ENCODE peak calls at places on chromosome 9, in six cellular contexts. One of them, this sample, is unnamed.

GRCh38 chr9:86792136-86792535 is 155.2 kb downstream of the GAS1 start:
- DNase-seq in lower lobe of right lung: no peak
- DNase-seq in heart right ventricle: no peak
- DNase-seq in adrenal gland: no peak
- DNase-seq in CD4-positive, CD25-positive, alpha-beta regulatory T cell: no peak
- DNase-seq in aorta: no peak
- DNase-seq in this sample: no peak

GRCh38 chr9:116154334-116154975 is 864 bp downstream of the PAPPA start:
- DNase-seq in adrenal gland: no peak
- DNase-seq in lower lobe of right lung: no peak
- DNase-seq in aorta: no peak
- DNase-seq in heart right ventricle: peak; percentile 24
- DNase-seq in CD4-positive, CD25-positive, alpha-beta regulatory T cell: no peak
- DNase-seq in this sample: peak; percentile 48

GRCh38 chr9:87401681-87402080 is 96.0 kb upstream of the DAPK1 start:
- DNase-seq in lower lobe of right lung: no peak
- DNase-seq in adrenal gland: no peak
- DNase-seq in CD4-positive, CD25-positive, alpha-beta regulatory T cell: no peak
- DNase-seq in aorta: no peak
- DNase-seq in heart right ventricle: no peak
- DNase-seq in this sample: no peak

GRCh38 chr9:100448266-100448665 is 21.3 kb downstream of the MSANTD3 start:
- DNase-seq in lower lobe of right lung: no peak
- DNase-seq in CD4-positive, CD25-positive, alpha-beta regulatory T cell: no peak
- DNase-seq in aorta: no peak
- DNase-seq in adrenal gland: no peak
- DNase-seq in heart right ventricle: no peak
- DNase-seq in this sample: no peak

GRCh38 chr9:119375892-119376291 is 6.7 kb upstream of the BRINP1 start:
- DNase-seq in heart right ventricle: no peak
- DNase-seq in aorta: no peak
- DNase-seq in adrenal gland: no peak
- DNase-seq in CD4-positive, CD25-positive, alpha-beta regulatory T cell: no peak
- DNase-seq in lower lobe of right lung: no peak
- DNase-seq in this sample: peak; percentile 72

GRCh38 chr9:70257991-70258691 is 637 bp upstream of the SMC5 start:
- DNase-seq in heart right ventricle: no peak
- DNase-seq in adrenal gland: no peak
- DNase-seq in CD4-positive, CD25-positive, alpha-beta regulatory T cell: no peak
- DNase-seq in aorta: no peak
- DNase-seq in lower lobe of right lung: peak; percentile 83
- DNase-seq in this sample: peak; percentile 52

GRCh38 chr9:14532716-14533115 is 160.5 kb downstream of the ZDHHC21 start:
- DNase-seq in adrenal gland: no peak
- DNase-seq in aorta: no peak
- DNase-seq in lower lobe of right lung: no peak
- DNase-seq in heart right ventricle: no peak
- DNase-seq in CD4-positive, CD25-positive, alpha-beta regulatory T cell: no peak
- DNase-seq in this sample: no peak

GRCh38 chr9:107386396-107386795 is 103.2 kb downstream of the KLF4 start:
- DNase-seq in adrenal gland: no peak
- DNase-seq in lower lobe of right lung: no peak
- DNase-seq in CD4-positive, CD25-positive, alpha-beta regulatory T cell: no peak
- DNase-seq in heart right ventricle: peak; percentile 15
- DNase-seq in aorta: no peak
- DNase-seq in this sample: no peak

GRCh38 chr9:108621991-108622390 is 233.8 kb downstream of the ACTL7B start:
- DNase-seq in adrenal gland: no peak
- DNase-seq in aorta: no peak
- DNase-seq in lower lobe of right lung: no peak
- DNase-seq in CD4-positive, CD25-positive, alpha-beta regulatory T cell: no peak
- DNase-seq in heart right ventricle: no peak
- DNase-seq in this sample: no peak

GRCh38 chr9:35910613-35911488 is 1.6 kb downstream of the SPAAR start:
- DNase-seq in aorta: no peak
- DNase-seq in adrenal gland: no peak
- DNase-seq in heart right ventricle: peak; percentile 36
- DNase-seq in CD4-positive, CD25-positive, alpha-beta regulatory T cell: peak; percentile 56
- DNase-seq in lower lobe of right lung: peak; percentile 55
- DNase-seq in this sample: peak; percentile 23

GRCh38 chr9:35909274-35909673 is at the start of gene SPAAR:
- DNase-seq in CD4-positive, CD25-positive, alpha-beta regulatory T cell: no peak
- DNase-seq in adrenal gland: no peak
- DNase-seq in lower lobe of right lung: no peak
- DNase-seq in heart right ventricle: peak; percentile 37
- DNase-seq in aorta: no peak
- DNase-seq in this sample: no peak

GRCh38 chr9:35909687-35910612 is 660 bp downstream of the SPAAR start:
- DNase-seq in heart right ventricle: peak; percentile 49
- DNase-seq in adrenal gland: no peak
- DNase-seq in aorta: no peak
- DNase-seq in CD4-positive, CD25-positive, alpha-beta regulatory T cell: no peak
- DNase-seq in lower lobe of right lung: no peak
- DNase-seq in this sample: peak; percentile 49

GRCh38 chr9:35912791-35913400 is 3.6 kb downstream of the SPAAR start:
- DNase-seq in aorta: no peak
- DNase-seq in lower lobe of right lung: no peak
- DNase-seq in adrenal gland: no peak
- DNase-seq in heart right ventricle: no peak
- DNase-seq in CD4-positive, CD25-positive, alpha-beta regulatory T cell: no peak
- DNase-seq in this sample: no peak

DNA sequence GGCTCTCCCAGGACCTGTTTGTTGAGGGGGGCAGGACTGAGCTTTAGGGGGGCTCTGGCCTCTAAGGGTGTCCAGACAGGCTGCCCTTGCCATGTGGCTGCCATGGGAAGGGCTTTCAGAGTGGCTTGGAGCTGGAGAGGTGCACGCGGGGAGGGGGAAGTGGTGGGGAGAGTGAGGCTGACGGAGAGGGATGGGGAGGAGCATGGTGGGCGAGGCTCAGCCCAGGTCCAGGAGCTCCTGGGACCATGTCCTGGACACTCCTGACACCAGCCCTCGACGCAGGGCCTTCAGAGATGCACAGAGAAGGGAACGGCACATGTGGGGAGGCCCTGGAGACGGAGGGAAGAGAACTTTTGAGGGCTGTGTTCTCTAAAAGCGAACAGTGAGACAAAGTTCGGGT is 2.4 kb downstream of the SPAAR start:
- DNase-seq in aorta: no peak
- DNase-seq in lower lobe of right lung: no peak
- DNase-seq in adrenal gland: no peak
- DNase-seq in heart right ventricle: peak; percentile 39
- DNase-seq in CD4-positive, CD25-positive, alpha-beta regulatory T cell: no peak
- DNase-seq in this sample: no peak
- H3K4me1 ChIP-seq in aorta: peaks cover 12% of the 10 kb centered on the region
- H3K4me1 ChIP-seq in lower lobe of right lung: peaks cover 50% of the 10 kb centered on the region
- H3K4me1 ChIP-seq in adrenal gland: peaks cover 31% of the 10 kb centered on the region
- H3K4me1 ChIP-seq in heart right ventricle: peaks cover 91% of the 10 kb centered on the region
- H3K4me1 ChIP-seq in CD4-positive, CD25-positive, alpha-beta regulatory T cell: peaks cover 60% of the 10 kb centered on the region
- H3K4me1 ChIP-seq in this sample: peaks cover 33% of the 10 kb centered on the region

DNA sequence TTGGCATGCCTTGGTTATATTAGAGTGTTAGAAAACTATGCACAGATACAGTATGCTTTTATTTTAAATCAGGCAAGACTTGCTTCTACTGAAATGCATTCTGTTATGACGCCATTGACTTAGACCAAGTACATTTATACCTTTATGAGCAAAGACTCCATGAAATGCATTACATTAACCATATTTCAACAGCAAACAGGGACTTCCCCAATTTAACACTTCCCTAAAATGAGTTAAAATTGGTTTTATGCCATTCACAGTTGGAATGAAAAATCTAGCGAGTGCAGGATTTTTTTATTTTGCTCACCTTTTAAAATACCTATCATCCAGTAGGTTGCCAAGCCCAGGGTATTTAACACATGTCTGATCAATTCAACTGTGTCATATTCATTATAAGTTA is 272.1 kb upstream of the IZUMO3 start:
- DNase-seq in adrenal gland: no peak
- DNase-seq in heart right ventricle: no peak
- DNase-seq in lower lobe of right lung: no peak
- DNase-seq in CD4-positive, CD25-positive, alpha-beta regulatory T cell: no peak
- DNase-seq in aorta: no peak
- DNase-seq in this sample: no peak
- H3K9me3 ChIP-seq in adrenal gland: no peaks in the 10 kb centered on the region
- H3K9me3 ChIP-seq in heart right ventricle: no peaks in the 10 kb centered on the region
- H3K9me3 ChIP-seq in lower lobe of right lung: no peaks in the 10 kb centered on the region
- H3K9me3 ChIP-seq in CD4-positive, CD25-positive, alpha-beta regulatory T cell: peaks cover 6% of the 10 kb centered on the region
- H3K9me3 ChIP-seq in aorta: no peaks in the 10 kb centered on the region
- H3K9me3 ChIP-seq in this sample: no peaks in the 10 kb centered on the region

GRCh38 chr9:38374847-38375571 is 17.5 kb upstream of the ALDH1B1 start:
- DNase-seq in CD4-positive, CD25-positive, alpha-beta regulatory T cell: no peak
- DNase-seq in aorta: no peak
- DNase-seq in lower lobe of right lung: no peak
- DNase-seq in heart right ventricle: no peak
- DNase-seq in adrenal gland: no peak
- DNase-seq in this sample: peak; percentile 77
- H3K27me3 ChIP-seq in CD4-positive, CD25-positive, alpha-beta regulatory T cell: peaks cover 2% of the 10 kb centered on the region
- H3K27me3 ChIP-seq in aorta: no peaks in the 10 kb centered on the region
- H3K27me3 ChIP-seq in lower lobe of right lung: no peaks in the 10 kb centered on the region
- H3K27me3 ChIP-seq in heart right ventricle: no peaks in the 10 kb centered on the region
- H3K27me3 ChIP-seq in adrenal gland: no peaks in the 10 kb centered on the region
- H3K27me3 ChIP-seq in this sample: no peaks in the 10 kb centered on the region

GRCh38 chr9:81798606-81799005 is 109.3 kb upstream of the TLE1 start:
- DNase-seq in adrenal gland: no peak
- DNase-seq in heart right ventricle: no peak
- DNase-seq in CD4-positive, CD25-positive, alpha-beta regulatory T cell: no peak
- DNase-seq in lower lobe of right lung: no peak
- DNase-seq in aorta: no peak
- DNase-seq in this sample: no peak
- H3K4me1 ChIP-seq in adrenal gland: no peaks in the 10 kb centered on the region
- H3K4me1 ChIP-seq in heart right ventricle: no peaks in the 10 kb centered on the region
- H3K4me1 ChIP-seq in CD4-positive, CD25-positive, alpha-beta regulatory T cell: no peaks in the 10 kb centered on the region
- H3K4me1 ChIP-seq in lower lobe of right lung: no peaks in the 10 kb centered on the region
- H3K4me1 ChIP-seq in aorta: no peaks in the 10 kb centered on the region
- H3K4me1 ChIP-seq in this sample: no peaks in the 10 kb centered on the region

GRCh38 chr9:61668846-61669245 is 479.0 kb downstream of the SPATA31A7 start:
- DNase-seq in aorta: no peak
- DNase-seq in lower lobe of right lung: no peak
- DNase-seq in heart right ventricle: no peak
- DNase-seq in adrenal gland: no peak
- DNase-seq in CD4-positive, CD25-positive, alpha-beta regulatory T cell: no peak
- DNase-seq in this sample: no peak
- H3K9me3 ChIP-seq in aorta: peaks cover 6% of the 10 kb centered on the region
- H3K9me3 ChIP-seq in lower lobe of right lung: no peaks in the 10 kb centered on the region
- H3K9me3 ChIP-seq in heart right ventricle: no peaks in the 10 kb centered on the region
- H3K9me3 ChIP-seq in adrenal gland: no peaks in the 10 kb centered on the region
- H3K9me3 ChIP-seq in CD4-positive, CD25-positive, alpha-beta regulatory T cell: no peaks in the 10 kb centered on the region
- H3K9me3 ChIP-seq in this sample: no peaks in the 10 kb centered on the region

GRCh38 chr9:98700801-98701200 is 7.9 kb downstream of the GABBR2 start:
- DNase-seq in CD4-positive, CD25-positive, alpha-beta regulatory T cell: no peak
- DNase-seq in adrenal gland: no peak
- DNase-seq in lower lobe of right lung: no peak
- DNase-seq in heart right ventricle: no peak
- DNase-seq in aorta: no peak
- DNase-seq in this sample: no peak

GRCh38 chr9:98701576-98701975 is 7.2 kb downstream of the GABBR2 start:
- DNase-seq in adrenal gland: no peak
- DNase-seq in heart right ventricle: no peak
- DNase-seq in lower lobe of right lung: no peak
- DNase-seq in aorta: no peak
- DNase-seq in CD4-positive, CD25-positive, alpha-beta regulatory T cell: no peak
- DNase-seq in this sample: no peak

GRCh38 chr9:98706651-98707103 is 2.1 kb downstream of the GABBR2 start:
- DNase-seq in lower lobe of right lung: no peak
- DNase-seq in CD4-positive, CD25-positive, alpha-beta regulatory T cell: no peak
- DNase-seq in aorta: no peak
- DNase-seq in heart right ventricle: no peak
- DNase-seq in adrenal gland: no peak
- DNase-seq in this sample: peak; percentile 33

GRCh38 chr9:98702340-98702739 is 6.4 kb downstream of the GABBR2 start:
- DNase-seq in heart right ventricle: no peak
- DNase-seq in adrenal gland: no peak
- DNase-seq in lower lobe of right lung: no peak
- DNase-seq in CD4-positive, CD25-positive, alpha-beta regulatory T cell: no peak
- DNase-seq in aorta: no peak
- DNase-seq in this sample: no peak

DNA sequence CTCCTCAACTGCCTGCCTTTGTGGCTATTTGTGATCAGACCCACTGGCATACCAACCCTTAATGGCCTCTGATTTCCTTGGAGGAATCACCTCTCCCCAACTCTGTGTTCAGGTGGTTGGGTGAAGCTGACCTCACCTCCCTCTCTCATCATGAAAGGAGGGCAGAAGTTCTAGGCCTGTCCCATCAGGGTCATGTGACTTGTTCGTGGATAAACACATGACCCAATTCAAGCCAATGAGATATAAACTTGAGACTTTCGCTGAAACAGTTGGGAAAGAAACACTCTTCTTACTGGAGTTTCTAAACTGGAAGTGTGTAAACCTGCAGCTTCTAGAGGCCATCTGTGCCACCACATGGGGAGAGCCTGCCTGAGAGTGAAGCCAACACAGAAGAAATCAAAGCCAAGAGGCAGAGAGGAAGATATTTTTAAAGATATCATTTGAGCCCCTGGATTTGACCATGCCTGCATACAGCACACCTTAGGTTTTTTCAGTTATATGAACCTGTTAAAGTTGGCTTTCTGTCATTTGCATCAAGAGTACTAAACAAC is 5.8 kb downstream of the GABBR2 start:
- DNase-seq in lower lobe of right lung: no peak
- DNase-seq in heart right ventricle: no peak
- DNase-seq in adrenal gland: no peak
- DNase-seq in CD4-positive, CD25-positive, alpha-beta regulatory T cell: no peak
- DNase-seq in aorta: no peak
- DNase-seq in this sample: no peak
- H3K27me3 ChIP-seq in lower lobe of right lung: peaks cover 44% of the 10 kb centered on the region
- H3K27me3 ChIP-seq in heart right ventricle: peaks cover 58% of the 10 kb centered on the region
- H3K27me3 ChIP-seq in adrenal gland: peaks cover 5% of the 10 kb centered on the region
- H3K27me3 ChIP-seq in CD4-positive, CD25-positive, alpha-beta regulatory T cell: peaks cover 12% of the 10 kb centered on the region
- H3K27me3 ChIP-seq in aorta: peaks cover 2% of the 10 kb centered on the region
- H3K27me3 ChIP-seq in this sample: peaks cover 48% of the 10 kb centered on the region

GRCh38 chr9:90057361-90057760 is 452.5 kb downstream of the GADD45G start:
- DNase-seq in adrenal gland: no peak
- DNase-seq in heart right ventricle: no peak
- DNase-seq in aorta: no peak
- DNase-seq in lower lobe of right lung: no peak
- DNase-seq in CD4-positive, CD25-positive, alpha-beta regulatory T cell: no peak
- DNase-seq in this sample: no peak

GRCh38 chr9:90059436-90059835 is 454.6 kb downstream of the GADD45G start:
- DNase-seq in lower lobe of right lung: no peak
- DNase-seq in adrenal gland: no peak
- DNase-seq in heart right ventricle: no peak
- DNase-seq in CD4-positive, CD25-positive, alpha-beta regulatory T cell: no peak
- DNase-seq in aorta: no peak
- DNase-seq in this sample: no peak

GRCh38 chr9:90060256-90060655 is 455.4 kb downstream of the GADD45G start:
- DNase-seq in aorta: no peak
- DNase-seq in adrenal gland: no peak
- DNase-seq in CD4-positive, CD25-positive, alpha-beta regulatory T cell: no peak
- DNase-seq in heart right ventricle: no peak
- DNase-seq in lower lobe of right lung: no peak
- DNase-seq in this sample: no peak

GRCh38 chr9:90061187-90061586 is 456.4 kb downstream of the GADD45G start:
- DNase-seq in CD4-positive, CD25-positive, alpha-beta regulatory T cell: no peak
- DNase-seq in heart right ventricle: no peak
- DNase-seq in aorta: no peak
- DNase-seq in lower lobe of right lung: no peak
- DNase-seq in adrenal gland: no peak
- DNase-seq in this sample: no peak

DNA sequence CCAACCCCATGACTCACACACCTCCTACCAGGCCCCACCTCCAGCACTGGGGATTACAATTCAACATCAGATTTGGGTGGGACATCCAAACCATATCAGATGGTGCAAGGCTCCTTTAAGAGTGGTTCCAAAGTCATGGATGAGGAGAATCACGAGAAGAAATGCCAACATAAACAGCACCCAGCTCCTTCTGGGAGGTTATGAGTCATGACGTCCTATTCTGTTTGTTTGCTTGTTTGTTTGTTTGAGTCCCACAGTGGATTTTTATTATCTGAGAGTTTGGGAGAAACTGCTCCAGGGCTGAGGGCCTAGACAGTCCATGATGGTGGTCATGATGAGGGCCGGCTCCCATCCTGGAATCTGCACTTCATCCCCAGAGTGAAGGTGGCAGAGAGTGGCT is 453.6 kb downstream of the GADD45G start:
- DNase-seq in adrenal gland: no peak
- DNase-seq in CD4-positive, CD25-positive, alpha-beta regulatory T cell: no peak
- DNase-seq in lower lobe of right lung: no peak
- DNase-seq in aorta: no peak
- DNase-seq in heart right ventricle: no peak
- DNase-seq in this sample: no peak
- H3K4me1 ChIP-seq in adrenal gland: no peaks in the 10 kb centered on the region
- H3K4me1 ChIP-seq in CD4-positive, CD25-positive, alpha-beta regulatory T cell: no peaks in the 10 kb centered on the region
- H3K4me1 ChIP-seq in lower lobe of right lung: no peaks in the 10 kb centered on the region
- H3K4me1 ChIP-seq in aorta: no peaks in the 10 kb centered on the region
- H3K4me1 ChIP-seq in heart right ventricle: no peaks in the 10 kb centered on the region
- H3K4me1 ChIP-seq in this sample: no peaks in the 10 kb centered on the region

This sample was measured in cardiac muscle cell.